ENCODE peak calls at places on chromosomes 11 and 22, in four cellular contexts. One of them, this sample, is unnamed.

GRCh38 chr11:129453293-129453721 is 77.7 kb downstream of the BARX2 start:
- DNase-seq in fibroblast of the aortic adventitia: peak; percentile 12
- DNase-seq in mucosa of descending colon: no peak
- DNase-seq in Peyer's patch: no peak
- DNase-seq in this sample: no peak

GRCh38 chr22:37202706-37203105 is 9.6 kb downstream of the SSTR3 start:
- DNase-seq in mucosa of descending colon: no peak
- DNase-seq in fibroblast of the aortic adventitia: no peak
- DNase-seq in Peyer's patch: peak; percentile 26
- DNase-seq in this sample: no peak

GRCh38 chr22:37636186-37636948 is 3.1 kb upstream of the SH3BP1 start:
- DNase-seq in Peyer's patch: no peak
- DNase-seq in mucosa of descending colon: peak; percentile 80
- DNase-seq in fibroblast of the aortic adventitia: peak; percentile 58
- DNase-seq in this sample: peak; percentile 95

GRCh38 chr11:120911943-120912342 is 112.0 kb upstream of the TBCEL start:
- DNase-seq in Peyer's patch: no peak
- DNase-seq in fibroblast of the aortic adventitia: no peak
- DNase-seq in mucosa of descending colon: no peak
- DNase-seq in this sample: no peak

GRCh38 chr22:30432096-30432495 is 6.5 kb downstream of the MTFP1 start:
- DNase-seq in mucosa of descending colon: no peak
- DNase-seq in fibroblast of the aortic adventitia: no peak
- DNase-seq in Peyer's patch: no peak
- DNase-seq in this sample: no peak

GRCh38 chr11:130473056-130473794 is 24.8 kb downstream of the ADAMTS15 start:
- DNase-seq in fibroblast of the aortic adventitia: no peak
- DNase-seq in Peyer's patch: no peak
- DNase-seq in mucosa of descending colon: no peak
- DNase-seq in this sample: no peak

GRCh38 chr22:21569459-21570161 is 2.1 kb downstream of the UBE2L3 start:
- DNase-seq in Peyer's patch: no peak
- DNase-seq in mucosa of descending colon: no peak
- DNase-seq in fibroblast of the aortic adventitia: no peak
- DNase-seq in this sample: no peak

GRCh38 chr11:44854146-44854545 is 96.5 kb downstream of the TP53I11 start:
- DNase-seq in fibroblast of the aortic adventitia: no peak
- DNase-seq in Peyer's patch: no peak
- DNase-seq in mucosa of descending colon: no peak
- DNase-seq in this sample: no peak

GRCh38 chr22:41152902-41153301 is 52.2 kb upstream of the L3MBTL2 start:
- DNase-seq in mucosa of descending colon: no peak
- DNase-seq in fibroblast of the aortic adventitia: no peak
- DNase-seq in Peyer's patch: no peak
- DNase-seq in this sample: peak; percentile 26

GRCh38 chr11:119641991-119642745 is 86.8 kb downstream of the NECTIN1 start:
- DNase-seq in mucosa of descending colon: no peak
- DNase-seq in fibroblast of the aortic adventitia: no peak
- DNase-seq in Peyer's patch: no peak
- DNase-seq in this sample: peak; percentile 23
- TF ChIP-seq CTCF in mucosa of descending colon: peak; percentile 9
- TF ChIP-seq CTCF in fibroblast of the aortic adventitia: peak; percentile 41
- TF ChIP-seq CTCF in Peyer's patch: peak; percentile 51
- TF ChIP-seq CTCF in this sample: peak; percentile 55

DNA sequence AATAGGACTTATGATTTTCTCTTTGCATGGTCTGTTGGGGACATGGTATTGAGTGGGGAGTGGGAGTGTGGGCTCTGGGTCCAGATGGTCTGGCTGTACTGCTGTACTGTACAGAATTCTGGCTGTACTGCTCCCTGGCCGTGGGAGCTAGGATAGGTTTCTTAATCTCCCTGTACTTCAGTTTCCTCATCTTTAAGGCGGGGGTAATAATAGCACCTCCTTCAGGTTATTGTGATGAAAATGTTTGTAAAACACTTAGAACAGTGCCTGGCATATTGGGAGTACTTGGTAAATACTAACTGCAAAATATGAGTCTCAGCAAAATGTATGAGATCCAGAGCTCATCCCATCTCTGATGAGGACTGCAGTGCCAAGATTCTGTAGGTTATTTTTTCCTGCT is 198.6 kb downstream of the KIF18A start:
- DNase-seq in Peyer's patch: no peak
- DNase-seq in fibroblast of the aortic adventitia: no peak
- DNase-seq in mucosa of descending colon: no peak
- DNase-seq in this sample: no peak
- H3K4me3 ChIP-seq in Peyer's patch: no peak overlapping the region
- H3K4me3 ChIP-seq in fibroblast of the aortic adventitia: no peak overlapping the region
- H3K4me3 ChIP-seq in mucosa of descending colon: no peak overlapping the region
- H3K4me3 ChIP-seq in this sample: no peak overlapping the region

DNA sequence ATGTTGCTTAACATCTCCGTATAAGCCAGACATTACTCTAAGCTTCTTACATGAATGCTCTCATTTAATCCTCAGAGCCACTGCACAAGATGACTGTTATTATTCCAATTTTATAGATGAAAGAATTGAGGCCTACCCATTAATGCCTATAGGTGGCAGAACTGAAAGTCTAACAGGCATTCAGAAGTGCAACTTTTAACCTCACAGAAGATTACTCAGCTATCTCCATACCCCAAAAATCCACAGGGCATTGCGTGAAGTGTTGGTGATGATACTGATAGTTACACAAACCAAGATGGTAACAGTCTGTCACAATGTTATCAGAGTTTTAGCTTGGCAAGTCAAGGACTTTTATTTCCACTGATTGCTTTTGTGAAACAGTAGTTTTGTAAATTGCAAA is 130.5 kb downstream of the ARHGAP42 start:
- DNase-seq in Peyer's patch: no peak
- DNase-seq in fibroblast of the aortic adventitia: no peak
- DNase-seq in mucosa of descending colon: no peak
- DNase-seq in this sample: no peak
- TF ChIP-seq CTCF in Peyer's patch: no peak
- TF ChIP-seq CTCF in fibroblast of the aortic adventitia: no peak
- TF ChIP-seq CTCF in mucosa of descending colon: no peak
- TF ChIP-seq CTCF in this sample: no peak

GRCh38 chr11:72812968-72813739 is 1.1 kb upstream of the ATG16L2 start:
- DNase-seq in Peyer's patch: peak; percentile 63
- DNase-seq in fibroblast of the aortic adventitia: peak; percentile 61
- DNase-seq in mucosa of descending colon: peak; percentile 74
- DNase-seq in this sample: peak; percentile 63
- H3K4me3 ChIP-seq in Peyer's patch: peak overlapping the region; percentile 78
- H3K4me3 ChIP-seq in fibroblast of the aortic adventitia: peak overlapping the region; percentile 74
- H3K4me3 ChIP-seq in mucosa of descending colon: peak overlapping the region; percentile 81
- H3K4me3 ChIP-seq in this sample: peak overlapping the region; percentile 89

DNA sequence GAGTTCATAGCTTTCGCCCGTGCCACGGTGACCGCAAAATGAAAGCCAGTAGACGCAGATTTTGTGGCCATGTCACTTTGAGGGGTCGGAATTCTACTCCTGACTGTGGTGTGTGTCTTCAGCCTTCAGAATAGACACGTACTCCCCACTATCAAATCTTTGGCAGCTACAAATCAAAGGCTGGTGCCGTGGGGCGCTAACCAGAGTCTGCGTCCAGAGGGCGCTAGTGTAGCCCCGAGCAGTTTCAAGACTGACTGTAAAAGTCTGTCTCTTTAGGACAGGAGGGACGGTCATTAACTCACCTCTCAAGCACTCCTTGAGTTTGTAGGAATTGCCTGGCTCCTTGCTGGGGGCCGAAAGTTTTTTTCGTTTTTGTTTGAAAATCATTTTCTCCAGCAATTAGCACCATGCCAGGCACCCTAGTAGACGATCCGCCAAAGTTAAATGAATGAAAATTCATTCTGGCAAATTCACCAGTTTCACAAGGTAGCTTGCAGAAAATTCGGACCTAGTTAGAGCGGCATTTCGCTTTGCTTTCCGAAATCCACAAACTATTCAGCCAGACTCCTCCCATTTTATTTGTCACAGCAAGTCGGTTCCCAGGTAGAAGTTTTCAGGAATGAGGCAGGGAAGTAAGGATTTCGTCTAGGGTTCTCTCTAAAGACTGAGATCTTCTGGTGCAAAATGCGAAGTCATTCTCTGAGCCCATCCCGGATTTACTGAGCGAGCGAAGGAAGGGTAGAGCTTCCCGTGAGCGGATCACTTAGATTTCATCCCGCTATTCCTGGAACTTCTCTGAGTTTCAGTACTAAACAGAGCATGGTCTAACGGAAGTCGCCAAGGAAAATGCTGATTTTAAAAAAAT is 2.8 kb upstream of the CALCA start:
- DNase-seq in fibroblast of the aortic adventitia: peak; percentile 49
- DNase-seq in Peyer's patch: peak; percentile 64
- DNase-seq in mucosa of descending colon: no peak
- DNase-seq in this sample: peak; percentile 20
- TF ChIP-seq CTCF in fibroblast of the aortic adventitia: peak; percentile 78
- TF ChIP-seq CTCF in Peyer's patch: peak; percentile 34
- TF ChIP-seq CTCF in mucosa of descending colon: peak; percentile 58
- TF ChIP-seq CTCF in this sample: peak; percentile 68

This sample was measured in fibroblast of villous mesenchyme.